ENCODE peak calls at places on chromosome 11, in eight cellular contexts. One of them, this sample, is unnamed. For H3K36me3 and H3K27me3, the result is how much of the 10 kb centered on the place peaks cover.

GRCh38 chr11:110518809-110519514 is 89.2 kb downstream of the FDX1 start:
- DNase-seq in heart left ventricle: no peak
- DNase-seq in fibroblast of lung: no peak
- DNase-seq in HCT116: no peak
- DNase-seq in CD4-positive, alpha-beta memory T cell: no peak
- DNase-seq in tibial artery: no peak
- DNase-seq in neural progenitor cell: no peak
- DNase-seq in adipocyte: peak
- DNase-seq in this sample: no peak

GRCh38 chr11:104462346-104462745 is 298.4 kb upstream of the PDGFD start:
- DNase-seq in tibial artery: no peak
- DNase-seq in CD4-positive, alpha-beta memory T cell: no peak
- DNase-seq in adipocyte: peak
- DNase-seq in neural progenitor cell: no peak
- DNase-seq in HCT116: no peak
- DNase-seq in heart left ventricle: peak
- DNase-seq in fibroblast of lung: peak
- DNase-seq in this sample: no peak

GRCh38 chr11:57536947-57537654 is at the start of gene SMTNL1:
- DNase-seq in adipocyte: no peak
- DNase-seq in HCT116: no peak
- DNase-seq in heart left ventricle: no peak
- DNase-seq in tibial artery: no peak
- DNase-seq in fibroblast of lung: no peak
- DNase-seq in CD4-positive, alpha-beta memory T cell: no peak
- DNase-seq in neural progenitor cell: peak
- DNase-seq in this sample: no peak

GRCh38 chr11:109547356-109548027 is 125.5 kb downstream of the C11orf87 start:
- DNase-seq in adipocyte: peak
- DNase-seq in neural progenitor cell: no peak
- DNase-seq in fibroblast of lung: peak
- DNase-seq in tibial artery: no peak
- DNase-seq in CD4-positive, alpha-beta memory T cell: no peak
- DNase-seq in heart left ventricle: no peak
- DNase-seq in HCT116: no peak
- DNase-seq in this sample: no peak

GRCh38 chr11:19936461-19936860 is 223.8 kb downstream of the DBX1 start:
- DNase-seq in fibroblast of lung: no peak
- DNase-seq in adipocyte: no peak
- DNase-seq in tibial artery: no peak
- DNase-seq in heart left ventricle: no peak
- DNase-seq in neural progenitor cell: no peak
- DNase-seq in CD4-positive, alpha-beta memory T cell: no peak
- DNase-seq in HCT116: no peak
- DNase-seq in this sample: no peak

GRCh38 chr11:134224710-134225662 is 515 bp downstream of the VPS26B start:
- DNase-seq in neural progenitor cell: peak
- DNase-seq in tibial artery: peak
- DNase-seq in fibroblast of lung: peak
- DNase-seq in heart left ventricle: peak
- DNase-seq in adipocyte: peak
- DNase-seq in HCT116: no peak
- DNase-seq in CD4-positive, alpha-beta memory T cell: peak
- DNase-seq in this sample: peak

GRCh38 chr11:118436639-118437045 is 350 bp downstream of the KMT2A start:
- DNase-seq in heart left ventricle: peak
- DNase-seq in fibroblast of lung: no peak
- DNase-seq in HCT116: no peak
- DNase-seq in CD4-positive, alpha-beta memory T cell: no peak
- DNase-seq in neural progenitor cell: no peak
- DNase-seq in tibial artery: peak
- DNase-seq in adipocyte: no peak
- DNase-seq in this sample: no peak

GRCh38 chr11:46535688-46536087 is 58.1 kb downstream of the AMBRA1 start:
- DNase-seq in tibial artery: no peak
- DNase-seq in adipocyte: no peak
- DNase-seq in neural progenitor cell: no peak
- DNase-seq in fibroblast of lung: no peak
- DNase-seq in heart left ventricle: no peak
- DNase-seq in CD4-positive, alpha-beta memory T cell: no peak
- DNase-seq in HCT116: no peak
- DNase-seq in this sample: no peak

GRCh38 chr11:117872962-117873827 is 3.3 kb downstream of the FXYD6 start:
- DNase-seq in neural progenitor cell: no peak
- DNase-seq in HCT116: no peak
- DNase-seq in CD4-positive, alpha-beta memory T cell: no peak
- DNase-seq in fibroblast of lung: no peak
- DNase-seq in tibial artery: no peak
- DNase-seq in heart left ventricle: no peak
- DNase-seq in adipocyte: no peak
- DNase-seq in this sample: no peak

GRCh38 chr11:15937601-15938361 is 418.6 kb downstream of the SOX6 start:
- DNase-seq in heart left ventricle: no peak
- DNase-seq in HCT116: no peak
- DNase-seq in neural progenitor cell: no peak
- DNase-seq in adipocyte: no peak
- DNase-seq in CD4-positive, alpha-beta memory T cell: no peak
- DNase-seq in tibial artery: no peak
- DNase-seq in fibroblast of lung: peak
- DNase-seq in this sample: peak

GRCh38 chr11:305834-306211 is 1.8 kb upstream of the IFITM2 start:
- DNase-seq in tibial artery: no peak
- DNase-seq in CD4-positive, alpha-beta memory T cell: no peak
- DNase-seq in adipocyte: no peak
- DNase-seq in fibroblast of lung: no peak
- DNase-seq in HCT116: no peak
- DNase-seq in heart left ventricle: no peak
- DNase-seq in neural progenitor cell: peak
- DNase-seq in this sample: no peak

GRCh38 chr11:58573451-58574104 is 2.1 kb downstream of the LPXN start:
- DNase-seq in fibroblast of lung: peak
- DNase-seq in HCT116: no peak
- DNase-seq in heart left ventricle: peak
- DNase-seq in tibial artery: peak
- DNase-seq in neural progenitor cell: no peak
- DNase-seq in CD4-positive, alpha-beta memory T cell: peak
- DNase-seq in adipocyte: peak
- DNase-seq in this sample: no peak

GRCh38 chr11:33808228-33808828 is 34.0 kb upstream of the FBXO3 start:
- DNase-seq in tibial artery: peak
- DNase-seq in heart left ventricle: peak
- DNase-seq in HCT116: peak
- DNase-seq in fibroblast of lung: peak
- DNase-seq in adipocyte: peak
- DNase-seq in CD4-positive, alpha-beta memory T cell: peak
- DNase-seq in neural progenitor cell: peak
- DNase-seq in this sample: peak

GRCh38 chr11:61828629-61829407 is 718 bp downstream of the FADS2 start:
- DNase-seq in heart left ventricle: peak
- DNase-seq in tibial artery: peak
- DNase-seq in fibroblast of lung: peak
- DNase-seq in adipocyte: peak
- DNase-seq in HCT116: no peak
- DNase-seq in neural progenitor cell: peak
- DNase-seq in CD4-positive, alpha-beta memory T cell: peak
- DNase-seq in this sample: peak

GRCh38 chr11:12251651-12252560 is 125.5 kb upstream of the PARVA start:
- DNase-seq in tibial artery: no peak
- DNase-seq in HCT116: no peak
- DNase-seq in neural progenitor cell: peak
- DNase-seq in adipocyte: no peak
- DNase-seq in heart left ventricle: no peak
- DNase-seq in fibroblast of lung: no peak
- DNase-seq in CD4-positive, alpha-beta memory T cell: no peak
- DNase-seq in this sample: no peak

GRCh38 chr11:61087426-61088119 is 14.7 kb upstream of the CD5 start:
- DNase-seq in tibial artery: peak
- DNase-seq in adipocyte: no peak
- DNase-seq in neural progenitor cell: no peak
- DNase-seq in CD4-positive, alpha-beta memory T cell: no peak
- DNase-seq in HCT116: no peak
- DNase-seq in fibroblast of lung: no peak
- DNase-seq in heart left ventricle: no peak
- DNase-seq in this sample: no peak

GRCh38 chr11:69546735-69547370 is 65.4 kb downstream of the LINC01488 start:
- DNase-seq in fibroblast of lung: no peak
- DNase-seq in HCT116: no peak
- DNase-seq in neural progenitor cell: no peak
- DNase-seq in adipocyte: no peak
- DNase-seq in tibial artery: peak
- DNase-seq in heart left ventricle: no peak
- DNase-seq in CD4-positive, alpha-beta memory T cell: no peak
- DNase-seq in this sample: peak

GRCh38 chr11:109808569-109808968 is 284.6 kb upstream of the ZC3H12C start:
- DNase-seq in CD4-positive, alpha-beta memory T cell: no peak
- DNase-seq in HCT116: no peak
- DNase-seq in neural progenitor cell: no peak
- DNase-seq in tibial artery: no peak
- DNase-seq in fibroblast of lung: peak
- DNase-seq in heart left ventricle: no peak
- DNase-seq in adipocyte: peak
- DNase-seq in this sample: no peak

GRCh38 chr11:116334596-116334995 is 438.2 kb downstream of the BUD13 start:
- DNase-seq in heart left ventricle: no peak
- DNase-seq in fibroblast of lung: no peak
- DNase-seq in HCT116: no peak
- DNase-seq in tibial artery: no peak
- DNase-seq in CD4-positive, alpha-beta memory T cell: no peak
- DNase-seq in adipocyte: no peak
- DNase-seq in neural progenitor cell: no peak
- DNase-seq in this sample: no peak
- H3K4me3 ChIP-seq in heart left ventricle: no peak
- H3K4me3 ChIP-seq in fibroblast of lung: no peak
- H3K4me3 ChIP-seq in HCT116: no peak
- H3K4me3 ChIP-seq in tibial artery: no peak
- H3K4me3 ChIP-seq in CD4-positive, alpha-beta memory T cell: no peak
- H3K4me3 ChIP-seq in adipocyte: no peak
- H3K4me3 ChIP-seq in neural progenitor cell: no peak
- H3K4me3 ChIP-seq in this sample: no peak

GRCh38 chr11:1889527-1889930 is 2.2 kb downstream of the PRR33 start:
- DNase-seq in tibial artery: no peak
- DNase-seq in CD4-positive, alpha-beta memory T cell: no peak
- DNase-seq in adipocyte: no peak
- DNase-seq in fibroblast of lung: no peak
- DNase-seq in HCT116: no peak
- DNase-seq in heart left ventricle: peak
- DNase-seq in neural progenitor cell: no peak
- DNase-seq in this sample: peak

GRCh38 chr11:1889941-1890855 is 1.5 kb downstream of the PRR33 start:
- DNase-seq in HCT116: no peak
- DNase-seq in neural progenitor cell: no peak
- DNase-seq in adipocyte: no peak
- DNase-seq in CD4-positive, alpha-beta memory T cell: no peak
- DNase-seq in fibroblast of lung: no peak
- DNase-seq in heart left ventricle: peak
- DNase-seq in tibial artery: no peak
- DNase-seq in this sample: no peak

GRCh38 chr11:1888811-1889526 is 2.7 kb downstream of the PRR33 start:
- DNase-seq in CD4-positive, alpha-beta memory T cell: peak
- DNase-seq in tibial artery: no peak
- DNase-seq in neural progenitor cell: no peak
- DNase-seq in heart left ventricle: peak
- DNase-seq in fibroblast of lung: no peak
- DNase-seq in HCT116: no peak
- DNase-seq in adipocyte: no peak
- DNase-seq in this sample: peak

GRCh38 chr11:1887451-1888346 is 4.0 kb downstream of the PRR33 start:
- DNase-seq in tibial artery: no peak
- DNase-seq in heart left ventricle: peak
- DNase-seq in adipocyte: no peak
- DNase-seq in neural progenitor cell: no peak
- DNase-seq in HCT116: no peak
- DNase-seq in fibroblast of lung: no peak
- DNase-seq in CD4-positive, alpha-beta memory T cell: no peak
- DNase-seq in this sample: no peak

GRCh38 chr11:1888347-1888753 is 3.3 kb downstream of the PRR33 start:
- DNase-seq in neural progenitor cell: no peak
- DNase-seq in adipocyte: no peak
- DNase-seq in heart left ventricle: peak
- DNase-seq in HCT116: no peak
- DNase-seq in tibial artery: no peak
- DNase-seq in CD4-positive, alpha-beta memory T cell: no peak
- DNase-seq in fibroblast of lung: no peak
- DNase-seq in this sample: peak
- H3K36me3 ChIP-seq in neural progenitor cell: under half
- H3K36me3 ChIP-seq in adipocyte: under half
- H3K36me3 ChIP-seq in heart left ventricle: under half
- H3K36me3 ChIP-seq in HCT116: under half
- H3K36me3 ChIP-seq in tibial artery: under half
- H3K36me3 ChIP-seq in CD4-positive, alpha-beta memory T cell: under half
- H3K36me3 ChIP-seq in fibroblast of lung: under half
- H3K36me3 ChIP-seq in this sample: under half

GRCh38 chr11:10942621-10943020 is 84.8 kb upstream of the ZBED5 start:
- DNase-seq in neural progenitor cell: no peak
- DNase-seq in adipocyte: no peak
- DNase-seq in HCT116: no peak
- DNase-seq in CD4-positive, alpha-beta memory T cell: no peak
- DNase-seq in fibroblast of lung: no peak
- DNase-seq in heart left ventricle: no peak
- DNase-seq in tibial artery: no peak
- DNase-seq in this sample: no peak

GRCh38 chr11:10941429-10941828 is 83.6 kb upstream of the ZBED5 start:
- DNase-seq in neural progenitor cell: no peak
- DNase-seq in tibial artery: no peak
- DNase-seq in adipocyte: no peak
- DNase-seq in heart left ventricle: no peak
- DNase-seq in HCT116: no peak
- DNase-seq in fibroblast of lung: no peak
- DNase-seq in CD4-positive, alpha-beta memory T cell: no peak
- DNase-seq in this sample: no peak

GRCh38 chr11:10943968-10944367 is 86.1 kb upstream of the ZBED5 start:
- DNase-seq in neural progenitor cell: no peak
- DNase-seq in CD4-positive, alpha-beta memory T cell: no peak
- DNase-seq in heart left ventricle: no peak
- DNase-seq in tibial artery: no peak
- DNase-seq in HCT116: no peak
- DNase-seq in fibroblast of lung: peak
- DNase-seq in adipocyte: no peak
- DNase-seq in this sample: no peak

DNA sequence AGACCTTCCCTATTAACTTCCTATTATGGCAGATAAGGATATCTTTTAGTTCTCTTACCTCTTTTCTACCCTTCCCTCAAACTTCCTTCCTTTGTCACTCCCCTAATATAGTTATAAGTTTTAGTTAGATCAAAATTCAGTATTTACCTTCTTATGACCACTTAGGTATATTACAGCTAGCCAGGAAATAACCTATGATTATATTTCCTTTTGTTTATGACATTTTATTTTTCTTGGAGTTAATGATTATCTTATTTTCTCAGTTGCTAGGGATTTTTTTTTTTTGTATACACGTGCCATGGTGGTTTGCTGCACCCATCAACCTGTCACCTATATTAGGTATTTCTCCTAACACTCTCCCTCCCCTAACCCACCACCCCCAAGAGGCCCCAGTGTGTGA is 88.2 kb upstream of the ZBED5 start:
- DNase-seq in heart left ventricle: no peak
- DNase-seq in tibial artery: no peak
- DNase-seq in fibroblast of lung: no peak
- DNase-seq in neural progenitor cell: no peak
- DNase-seq in adipocyte: no peak
- DNase-seq in HCT116: no peak
- DNase-seq in CD4-positive, alpha-beta memory T cell: no peak
- DNase-seq in this sample: no peak
- H3K27me3 ChIP-seq in heart left ventricle: under half
- H3K27me3 ChIP-seq in tibial artery: under half
- H3K27me3 ChIP-seq in fibroblast of lung: under half
- H3K27me3 ChIP-seq in neural progenitor cell: under half
- H3K27me3 ChIP-seq in adipocyte: under half
- H3K27me3 ChIP-seq in HCT116: under half
- H3K27me3 ChIP-seq in CD4-positive, alpha-beta memory T cell: under half
- H3K27me3 ChIP-seq in this sample: under half

GRCh38 chr11:115591380-115591779 is 87.2 kb upstream of the CADM1 start:
- DNase-seq in fibroblast of lung: no peak
- DNase-seq in neural progenitor cell: no peak
- DNase-seq in HCT116: no peak
- DNase-seq in heart left ventricle: no peak
- DNase-seq in CD4-positive, alpha-beta memory T cell: no peak
- DNase-seq in adipocyte: no peak
- DNase-seq in tibial artery: no peak
- DNase-seq in this sample: no peak
- H3K4me3 ChIP-seq in fibroblast of lung: no peak
- H3K4me3 ChIP-seq in neural progenitor cell: no peak
- H3K4me3 ChIP-seq in HCT116: no peak
- H3K4me3 ChIP-seq in heart left ventricle: no peak
- H3K4me3 ChIP-seq in CD4-positive, alpha-beta memory T cell: no peak
- H3K4me3 ChIP-seq in adipocyte: no peak
- H3K4me3 ChIP-seq in tibial artery: no peak
- H3K4me3 ChIP-seq in this sample: no peak